ENCODE peak calls at places on chromosome 16, in five cellular contexts. A is neural progenitor cell, P is nephron progenitor cell, S is epithelial cell of proximal tubule, W is uterus. R is an unnamed sample.

GRCh38 chr16:52597772-52598483 is 51.0 kb upstream of the TOX3 start:
- DNase-seq in A (peak; percentile 62), P (no peak), S (no peak), W (no peak), R (peak; percentile 93)

GRCh38 chr16:86512860-86513470 is 2.6 kb downstream of the FOXF1 start:
- DNase-seq in A (no peak), P (no peak), S (no peak), W (no peak), R (no peak)

GRCh38 chr16:85822145-85822544 is 22.6 kb downstream of the COX4I1 start:
- DNase-seq in A (no peak), P (no peak), S (no peak), W (no peak), R (no peak)

GRCh38 chr16:71895679-71896385 is 501 bp downstream of the IST1 start:
- DNase-seq in A (peak; percentile 42), P (peak; percentile 57), S (no peak), W (no peak), R (no peak)

GRCh38 chr16:51184702-51185433 is 33.8 kb upstream of the SALL1 start:
- DNase-seq in A (peak; percentile 27), P (peak; percentile 25), S (no peak), W (no peak), R (no peak)

GRCh38 chr16:53905028-53905427 is 201.1 kb downstream of the FTO start:
- DNase-seq in A (no peak), P (no peak), S (no peak), W (no peak), R (no peak)

GRCh38 chr16:25707553-25707952 is 15.8 kb downstream of the HS3ST4 start:
- DNase-seq in A (no peak), P (no peak), S (no peak), W (no peak), R (no peak)

GRCh38 chr16:56851671-56852400 is 13.2 kb upstream of the SLC12A3 start:
- DNase-seq in A (peak; percentile 55), P (no peak), S (no peak), W (no peak), R (no peak)

GRCh38 chr16:74650966-74651567 is 15.6 kb downstream of the RFWD3 start:
- DNase-seq in A (peak; percentile 9), P (no peak), S (no peak), W (no peak), R (no peak)

GRCh38 chr16:85231959-85232358 is 119.7 kb upstream of the CIBAR2 start:
- DNase-seq in A (no peak), P (no peak), S (no peak), W (peak; percentile 69), R (no peak)

GRCh38 chr16:85027349-85027967 is at the start of gene KIAA0513:
- DNase-seq in A (peak; percentile 98), P (peak; percentile 98), S (no peak), W (peak; percentile 94), R (no peak)

GRCh38 chr16:46947900-46948547 is 25.4 kb downstream of the DNAJA2 start:
- DNase-seq in A (peak; percentile 56), P (peak; percentile 19), S (no peak), W (no peak), R (peak; percentile 26)

GRCh38 chr16:73019456-73020362 is 28.2 kb downstream of the ZFHX3 start:
- DNase-seq in A (no peak), P (no peak), S (peak; percentile 26), W (no peak), R (no peak)

GRCh38 chr16:55809386-55809785 is 23.5 kb downstream of the CES1 start:
- DNase-seq in A (no peak), P (no peak), S (no peak), W (no peak), R (no peak)

GRCh38 chr16:57413301-57413730 is 8.7 kb downstream of the CCL17 start:
- DNase-seq in A (no peak), P (no peak), S (no peak), W (no peak), R (no peak)

GRCh38 chr16:4500283-4500682 is 24.1 kb downstream of the HMOX2 start:
- DNase-seq in A (no peak), P (no peak), S (peak; percentile 74), W (no peak), R (no peak)

GRCh38 chr16:30359871-30360170 is 4.7 kb upstream of the CD2BP2 start:
- DNase-seq in A (no peak), P (no peak), S (no peak), W (no peak), R (peak; percentile 61)

GRCh38 chr16:9465150-9465549 is 373.7 kb downstream of the HAPSTR1 start:
- DNase-seq in A (no peak), P (no peak), S (no peak), W (no peak), R (peak; percentile 1)

GRCh38 chr16:22023505-22023904 is 15.6 kb downstream of the MOSMO start:
- DNase-seq in A (no peak), P (no peak), S (peak; percentile 6), W (no peak), R (no peak)

GRCh38 chr16:56532714-56533113 is 12.9 kb upstream of the BBS2 start:
- DNase-seq in A (no peak), P (no peak), S (no peak), W (no peak), R (no peak)

GRCh38 chr16:85781685-85782370 is 17.5 kb downstream of the EMC8 start:
- DNase-seq in A (no peak), P (no peak), S (no peak), W (peak; percentile 27), R (peak; percentile 75)

GRCh38 chr16:90077757-90078593 is 844 bp upstream of the PRDM7 start:
- DNase-seq in A (peak; percentile 33), P (peak; percentile 5), S (no peak), W (no peak), R (no peak)

GRCh38 chr16:28597692-28598261 is 927 bp upstream of the SULT1A2 start:
- DNase-seq in A (peak; percentile 50), P (peak; percentile 28), S (no peak), W (no peak), R (no peak)
- TF ChIP-seq CTCF in A (no peak), P (no peak), S (peak; percentile 7), W (no peak), R (peak; percentile 7)

DNA sequence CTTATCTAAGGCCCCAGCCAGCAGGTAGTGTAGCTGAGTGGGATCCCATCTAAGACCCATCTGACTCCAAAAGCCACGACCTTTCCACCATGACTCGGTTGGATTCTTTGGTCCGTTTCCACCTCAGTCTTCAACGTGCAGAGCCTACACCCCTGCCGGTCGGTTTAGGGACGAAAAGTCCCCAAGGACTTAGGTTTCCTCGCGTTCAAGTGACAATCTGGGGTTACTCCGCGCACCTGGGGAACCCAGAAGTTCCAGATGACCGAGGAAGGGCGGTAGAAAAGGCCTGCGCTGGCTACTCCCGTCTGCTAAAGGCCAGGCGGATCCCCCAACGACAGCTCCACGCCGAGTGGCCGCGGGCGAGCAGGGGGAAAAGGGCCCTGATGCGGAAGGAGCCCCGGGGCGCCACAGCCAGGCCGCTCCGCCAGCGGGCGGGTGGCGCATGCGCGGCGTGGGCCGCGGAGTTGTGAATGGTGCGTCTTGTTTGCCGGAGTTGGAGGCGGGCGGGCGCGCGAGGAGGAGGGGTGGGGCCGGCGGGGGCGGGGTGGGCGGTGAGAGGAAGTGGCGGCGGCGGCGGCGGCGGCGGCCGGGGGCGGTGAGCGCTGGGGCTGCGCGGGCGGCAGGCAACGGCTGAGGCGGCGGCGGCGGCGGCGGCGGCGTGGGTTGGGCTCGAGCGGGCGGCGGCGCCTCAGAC is at the start of gene CBFB:
- DNase-seq in A (peak; percentile 93), P (peak; percentile 94), S (no peak), W (peak; percentile 91), R (peak; percentile 68)
- TF ChIP-seq CTCF in A (peak; percentile 25), P (no peak), S (no peak), W (no peak), R (no peak)

DNA sequence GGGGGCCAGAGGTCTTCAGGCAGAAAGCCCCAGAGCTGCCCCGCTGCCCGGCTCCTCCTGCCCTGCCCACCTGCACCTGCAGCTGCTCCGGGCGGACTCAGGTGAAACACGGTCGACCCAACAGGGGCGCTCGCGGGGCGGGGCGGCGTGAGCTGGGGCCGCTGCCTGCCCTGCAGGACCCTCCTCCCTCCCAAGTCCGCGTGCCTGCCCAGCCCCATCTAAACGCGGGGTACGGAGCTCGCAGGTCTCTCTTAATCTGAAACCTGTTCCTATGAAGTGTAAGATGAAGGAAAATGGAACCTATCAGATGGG is 28.1 kb downstream of the GNPTG start:
- DNase-seq in A (no peak), P (no peak), S (no peak), W (no peak), R (no peak)
- TF ChIP-seq CTCF in A (peak; percentile 36), P (no peak), S (no peak), W (no peak), R (peak; percentile 28)

DNA sequence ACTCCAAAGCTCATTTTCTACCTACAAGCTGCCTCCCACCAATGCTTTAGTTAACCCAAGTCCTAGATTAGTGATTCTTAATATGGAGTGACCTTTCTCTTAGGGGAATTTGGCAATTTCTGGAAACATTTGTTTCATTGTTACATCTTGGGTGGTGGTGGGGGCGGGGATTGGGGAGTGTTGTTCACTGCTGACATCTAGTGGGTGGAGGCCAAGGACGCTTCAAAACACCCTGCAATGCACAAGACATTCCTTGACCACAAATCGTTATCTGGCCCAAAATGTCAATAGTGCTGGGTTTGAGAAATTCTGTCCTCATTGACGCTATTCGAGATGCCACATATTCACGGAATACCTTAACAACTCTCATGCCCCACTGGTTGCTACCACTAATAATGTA is 282.9 kb downstream of the RBFOX1 start:
- DNase-seq in A (no peak), P (no peak), S (no peak), W (no peak), R (no peak)
- TF ChIP-seq CTCF in A (peak; percentile 10), P (no peak), S (no peak), W (no peak), R (peak; percentile 40)

DNA sequence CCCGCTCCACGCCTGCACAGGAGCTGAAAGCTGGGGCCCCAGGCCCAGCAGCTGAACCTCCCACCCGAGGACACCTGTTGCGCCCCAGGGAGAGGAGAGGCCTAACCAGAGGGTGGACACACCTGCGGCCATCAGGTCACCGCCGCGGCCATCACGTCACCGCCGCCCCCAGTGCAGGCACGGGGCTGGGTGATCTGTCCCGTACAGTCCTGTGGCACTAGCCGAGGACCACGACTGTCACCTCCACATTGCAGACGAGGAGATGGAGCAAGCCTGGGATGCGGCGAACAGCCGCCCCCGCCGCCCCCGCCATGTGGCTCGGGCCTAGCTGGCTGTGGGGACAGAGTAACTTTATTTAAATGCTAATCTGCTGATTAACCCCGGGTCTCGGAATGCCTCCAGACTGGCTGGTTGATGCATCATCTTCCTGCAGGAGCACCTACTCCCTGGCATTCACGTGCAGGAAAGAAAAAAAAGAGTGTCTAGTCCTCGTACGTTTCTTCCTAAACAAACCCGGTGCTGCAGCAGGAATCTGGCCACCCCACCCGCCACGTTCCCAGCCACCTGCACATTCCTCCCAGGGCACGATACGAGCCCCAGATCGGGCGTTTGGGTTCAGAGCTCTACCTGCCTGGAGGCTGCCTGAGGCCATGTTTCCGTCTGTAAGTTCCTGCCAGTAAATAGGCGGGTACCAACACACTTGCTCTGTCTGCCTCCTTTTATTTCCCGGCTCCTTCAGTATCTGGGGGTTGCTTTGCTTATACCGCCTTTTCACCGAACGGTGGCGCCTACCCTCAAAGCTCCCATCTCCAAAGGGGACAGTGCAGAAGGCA is 29.9 kb downstream of the PIEZO1 start:
- DNase-seq in A (peak; percentile 80), P (peak; percentile 56), S (no peak), W (no peak), R (no peak)
- TF ChIP-seq CTCF in A (peak; percentile 68), P (peak; percentile 42), S (peak; percentile 36), W (no peak), R (no peak)

GRCh38 chr16:67555795-67556212 is 6.5 kb upstream of the CTCF start:
- DNase-seq in A (no peak), P (no peak), S (no peak), W (no peak), R (no peak)
- TF ChIP-seq CTCF in A (no peak), P (no peak), S (no peak), W (no peak), R (no peak)